ENCODE peak calls at places on chromosomes 2 and 18, in four cellular contexts. One of them, this sample, is unnamed.

GRCh38 chr2:66489433-66489832 is 54.5 kb downstream of the MEIS1 start:
- DNase-seq in PC-3: no peak
- DNase-seq in heart left ventricle: no peak
- DNase-seq in GM12865: no peak
- DNase-seq in this sample: peak

GRCh38 chr2:239293450-239294430 is 107.1 kb downstream of the HDAC4 start:
- DNase-seq in PC-3: no peak
- DNase-seq in heart left ventricle: no peak
- DNase-seq in GM12865: peak
- DNase-seq in this sample: no peak

GRCh38 chr2:236774171-236774570 is 204.5 kb downstream of the ACKR3 start:
- DNase-seq in PC-3: no peak
- DNase-seq in heart left ventricle: no peak
- DNase-seq in GM12865: no peak
- DNase-seq in this sample: no peak

GRCh38 chr18:13137041-13137938 is 81.3 kb upstream of the LDLRAD4 start:
- DNase-seq in PC-3: no peak
- DNase-seq in heart left ventricle: peak
- DNase-seq in GM12865: peak
- DNase-seq in this sample: peak

GRCh38 chr2:212328129-212328528 is 210.5 kb downstream of the ERBB4 start:
- DNase-seq in PC-3: no peak
- DNase-seq in heart left ventricle: no peak
- DNase-seq in GM12865: no peak
- DNase-seq in this sample: no peak

GRCh38 chr2:17756629-17757028 is 2.7 kb downstream of the GEN1 start:
- DNase-seq in PC-3: no peak
- DNase-seq in heart left ventricle: no peak
- DNase-seq in GM12865: no peak
- DNase-seq in this sample: no peak

GRCh38 chr2:42195559-42195958 is 26.4 kb downstream of the EML4 start:
- DNase-seq in PC-3: peak
- DNase-seq in heart left ventricle: no peak
- DNase-seq in GM12865: no peak
- DNase-seq in this sample: no peak

GRCh38 chr2:231576465-231576864 is 16.2 kb upstream of the TEX44 start:
- DNase-seq in PC-3: no peak
- DNase-seq in heart left ventricle: peak
- DNase-seq in GM12865: no peak
- DNase-seq in this sample: no peak

GRCh38 chr2:96875498-96876035 is 5.7 kb upstream of the SEMA4C start:
- DNase-seq in PC-3: no peak
- DNase-seq in heart left ventricle: no peak
- DNase-seq in GM12865: no peak
- DNase-seq in this sample: no peak

GRCh38 chr18:42520074-42520473 is 565.0 kb downstream of the PIK3C3 start:
- DNase-seq in PC-3: no peak
- DNase-seq in heart left ventricle: no peak
- DNase-seq in GM12865: no peak
- DNase-seq in this sample: no peak

GRCh38 chr2:8794923-8795825 is 42.2 kb downstream of the KIDINS220 start:
- DNase-seq in PC-3: no peak
- DNase-seq in heart left ventricle: no peak
- DNase-seq in GM12865: no peak
- DNase-seq in this sample: no peak

GRCh38 chr2:84894758-84895520 is 10.5 kb upstream of the TMSB10 start:
- DNase-seq in PC-3: no peak
- DNase-seq in heart left ventricle: no peak
- DNase-seq in GM12865: peak
- DNase-seq in this sample: no peak

GRCh38 chr18:33844232-33844631 is 266.2 kb downstream of the ASXL3 start:
- DNase-seq in PC-3: no peak
- DNase-seq in heart left ventricle: no peak
- DNase-seq in GM12865: no peak
- DNase-seq in this sample: no peak

GRCh38 chr18:452801-453200 is 47.7 kb downstream of the COLEC12 start:
- DNase-seq in PC-3: no peak
- DNase-seq in heart left ventricle: no peak
- DNase-seq in GM12865: no peak
- DNase-seq in this sample: no peak

GRCh38 chr2:31282634-31283033 is 48.7 kb downstream of the EHD3 start:
- DNase-seq in PC-3: peak
- DNase-seq in heart left ventricle: no peak
- DNase-seq in GM12865: no peak
- DNase-seq in this sample: no peak

GRCh38 chr2:64606495-64607363 is 47.0 kb downstream of the SERTAD2 start:
- DNase-seq in PC-3: peak
- DNase-seq in heart left ventricle: peak
- DNase-seq in GM12865: peak
- DNase-seq in this sample: peak

GRCh38 chr18:67302043-67302442 is 214.5 kb downstream of the DSEL start:
- DNase-seq in PC-3: peak
- DNase-seq in heart left ventricle: no peak
- DNase-seq in GM12865: no peak
- DNase-seq in this sample: no peak

GRCh38 chr2:99365661-99366060 is 28.5 kb downstream of the EIF5B start:
- DNase-seq in PC-3: no peak
- DNase-seq in heart left ventricle: no peak
- DNase-seq in GM12865: no peak
- DNase-seq in this sample: no peak

GRCh38 chr2:65545818-65546217 is 113.4 kb upstream of the SPRED2 start:
- DNase-seq in PC-3: no peak
- DNase-seq in heart left ventricle: no peak
- DNase-seq in GM12865: no peak
- DNase-seq in this sample: no peak

GRCh38 chr2:45651415-45652089 is at the start of gene PRKCE:
- DNase-seq in PC-3: peak
- DNase-seq in heart left ventricle: peak
- DNase-seq in GM12865: peak
- DNase-seq in this sample: peak

GRCh38 chr2:176540995-176541394 is 271.8 kb downstream of the MTX2 start:
- DNase-seq in PC-3: no peak
- DNase-seq in heart left ventricle: no peak
- DNase-seq in GM12865: no peak
- DNase-seq in this sample: no peak

GRCh38 chr2:218879881-218880748 is 537 bp upstream of the WNT10A start:
- DNase-seq in PC-3: no peak
- DNase-seq in heart left ventricle: no peak
- DNase-seq in GM12865: peak
- DNase-seq in this sample: no peak

GRCh38 chr2:12284487-12284886 is 432.2 kb upstream of the TRIB2 start:
- DNase-seq in PC-3: peak
- DNase-seq in heart left ventricle: no peak
- DNase-seq in GM12865: no peak
- DNase-seq in this sample: no peak

DNA sequence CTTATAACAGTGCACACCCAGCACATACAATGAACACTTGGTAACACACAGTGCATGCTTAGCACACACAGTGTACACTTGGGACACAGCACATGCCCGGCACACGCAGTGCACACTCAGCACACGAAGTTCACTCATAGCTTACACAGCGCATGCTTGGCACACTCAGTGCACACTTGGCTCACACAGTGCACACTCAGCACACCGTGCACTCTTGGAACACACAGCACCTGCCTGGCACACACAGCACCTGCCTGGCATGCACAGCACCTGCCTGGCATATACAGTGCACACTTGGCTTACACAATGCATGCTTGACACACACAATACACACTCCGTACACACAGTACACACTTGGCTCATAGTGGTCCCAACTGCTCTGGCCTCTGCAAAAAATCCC is 128.2 kb downstream of the GALR1 start:
- DNase-seq in PC-3: no peak
- DNase-seq in heart left ventricle: no peak
- DNase-seq in GM12865: no peak
- DNase-seq in this sample: no peak
- H3K4me3 ChIP-seq in PC-3: no peak
- H3K4me3 ChIP-seq in heart left ventricle: no peak
- H3K4me3 ChIP-seq in GM12865: no peak
- H3K4me3 ChIP-seq in this sample: no peak

DNA sequence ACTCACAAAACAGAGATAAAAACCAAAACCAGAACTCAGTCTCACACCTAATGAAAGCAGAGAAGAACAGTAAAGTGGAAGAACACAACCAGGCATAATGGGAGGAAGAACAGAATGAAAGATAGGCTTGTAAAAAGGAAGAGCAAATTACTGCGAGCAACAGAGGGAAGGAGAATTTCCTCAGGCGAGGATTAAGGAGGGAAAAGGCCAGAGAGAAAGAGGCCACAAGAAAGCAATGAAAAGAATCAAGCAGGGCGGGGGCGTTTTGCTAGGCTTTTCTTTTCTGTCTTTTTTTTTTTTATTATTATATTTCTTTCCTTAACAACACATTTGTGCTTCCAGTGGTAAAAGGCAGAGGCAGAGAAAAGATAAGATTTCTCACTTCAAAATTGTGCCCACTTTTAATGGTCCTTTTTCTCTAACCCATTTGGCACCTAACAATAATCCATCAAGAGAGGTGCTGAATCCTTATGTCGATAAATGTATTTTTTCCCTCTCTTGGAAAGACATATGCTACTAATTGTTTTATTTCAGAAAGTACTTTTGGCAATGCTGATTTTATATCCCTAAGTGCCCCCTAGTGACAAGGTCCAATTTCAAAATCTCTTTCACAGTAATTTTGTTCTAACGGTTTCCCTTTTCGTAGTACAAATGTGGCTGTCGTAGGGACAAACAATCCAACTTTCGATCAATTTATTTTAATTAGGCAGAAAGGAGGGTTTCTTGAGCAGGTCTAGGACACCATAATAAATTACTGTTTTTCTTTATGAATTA is 138.7 kb upstream of the AQP4 start:
- DNase-seq in PC-3: peak
- DNase-seq in heart left ventricle: no peak
- DNase-seq in GM12865: peak
- DNase-seq in this sample: no peak
- TF ChIP-seq CTCF in PC-3: peak
- TF ChIP-seq CTCF in heart left ventricle: peak
- TF ChIP-seq CTCF in GM12865: peak
- TF ChIP-seq CTCF in this sample: peak

DNA sequence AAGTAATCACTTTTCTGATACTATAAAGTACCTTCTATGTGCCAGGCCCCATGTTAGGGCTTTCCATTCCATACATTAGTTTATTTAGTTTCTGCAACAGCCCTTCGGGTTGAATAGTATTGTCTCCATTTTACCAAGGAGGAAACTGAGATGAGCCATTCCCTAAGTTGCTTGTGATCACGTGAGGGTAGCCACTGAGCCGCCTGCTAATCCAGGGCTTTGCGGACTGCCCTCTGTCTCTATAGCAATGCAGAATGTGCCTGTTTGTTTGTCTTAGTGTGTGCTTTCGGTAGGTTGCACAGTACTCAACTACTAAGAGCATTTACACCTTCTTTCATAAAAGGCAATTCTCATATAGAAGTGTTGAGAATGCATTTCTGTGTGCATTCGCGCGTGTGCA is 5.0 kb downstream of the EMILIN2 start:
- DNase-seq in PC-3: no peak
- DNase-seq in heart left ventricle: no peak
- DNase-seq in GM12865: no peak
- DNase-seq in this sample: no peak
- H3K4me3 ChIP-seq in PC-3: no peak
- H3K4me3 ChIP-seq in heart left ventricle: no peak
- H3K4me3 ChIP-seq in GM12865: no peak
- H3K4me3 ChIP-seq in this sample: no peak

GRCh38 chr2:133641942-133642341 is 73.7 kb upstream of the NCKAP5 start:
- DNase-seq in PC-3: no peak
- DNase-seq in heart left ventricle: no peak
- DNase-seq in GM12865: no peak
- DNase-seq in this sample: no peak
- TF ChIP-seq CTCF in PC-3: no peak
- TF ChIP-seq CTCF in heart left ventricle: no peak
- TF ChIP-seq CTCF in GM12865: no peak
- TF ChIP-seq CTCF in this sample: no peak

This sample was measured in dorsolateral prefrontal cortex.